ENCODE peak calls at places on chromosomes 16 and 17, in eight cellular contexts. E is stimulated activated CD4-positive, alpha-beta T cell treated with anti-CD3 and anti-CD28 coated beads, Interleukin-2, amount 100 ng/mL, for 48 hours; M is Daoy; K is EH; Q is AG20443; D is HS-27A; T is IMR-90; A is omental fat pad. U is an unnamed sample.

GRCh38 chr16:84056933-84057332 is 14.3 kb upstream of the SLC38A8 start:
- DNase-seq in E (no peak), M (no peak), K (no peak), Q (no peak), D (no peak), T (no peak), A (no peak), U (no peak)

GRCh38 chr17:32503251-32504165 is 16.7 kb downstream of the CDK5R1 start:
- DNase-seq in E (no peak), M (no peak), K (peak; percentile 49), Q (no peak), D (no peak), T (no peak), A (no peak), U (no peak)

GRCh38 chr17:57924677-57925076 is 30.5 kb downstream of the CUEDC1 start:
- DNase-seq in E (no peak), M (no peak), K (no peak), Q (no peak), D (no peak), T (no peak), A (no peak), U (no peak)

GRCh38 chr17:14340968-14341412 is 40.1 kb downstream of the HS3ST3B1 start:
- DNase-seq in E (no peak), M (peak; percentile 43), K (no peak), Q (no peak), D (no peak), T (no peak), A (no peak), U (no peak)

GRCh38 chr16:88196471-88197400 is 186.0 kb upstream of the ZNF469 start:
- DNase-seq in E (no peak), M (no peak), K (no peak), Q (no peak), D (no peak), T (no peak), A (no peak), U (no peak)

GRCh38 chr17:81304196-81305015 is 9.3 kb upstream of the SLC38A10 start:
- DNase-seq in E (no peak), M (no peak), K (no peak), Q (no peak), D (no peak), T (no peak), A (no peak), U (no peak)

GRCh38 chr17:61467416-61468262 is 15.4 kb downstream of the TBX4 start:
- DNase-seq in E (no peak), M (peak; percentile 56), K (peak; percentile 74), Q (peak; percentile 64), D (no peak), T (peak; percentile 52), A (no peak), U (peak; percentile 2)

GRCh38 chr17:39863918-39864746 is at the start of gene IKZF3:
- DNase-seq in E (peak; percentile 76), M (peak; percentile 75), K (peak; percentile 9), Q (peak; percentile 52), D (peak; percentile 7), T (peak; percentile 18), A (peak; percentile 24), U (no peak)

GRCh38 chr16:48361012-48361411 is 24.2 kb downstream of the SIAH1 start:
- DNase-seq in E (no peak), M (no peak), K (no peak), Q (no peak), D (no peak), T (no peak), A (no peak), U (no peak)

GRCh38 chr17:44467108-44467507 is 36.1 kb downstream of the GPATCH8 start:
- DNase-seq in E (no peak), M (no peak), K (no peak), Q (no peak), D (no peak), T (no peak), A (no peak), U (no peak)

GRCh38 chr17:21418446-21419298 is 42.5 kb downstream of the KCNJ12 start:
- DNase-seq in E (no peak), M (no peak), K (no peak), Q (no peak), D (no peak), T (no peak), A (no peak), U (no peak)

GRCh38 chr17:79326814-79327213 is 252.2 kb downstream of the ENGASE start:
- DNase-seq in E (no peak), M (no peak), K (no peak), Q (no peak), D (no peak), T (no peak), A (no peak), U (no peak)

GRCh38 chr17:74417178-74418045 is 14.5 kb upstream of the GPRC5C start:
- DNase-seq in E (no peak), M (peak; percentile 85), K (no peak), Q (peak; percentile 51), D (no peak), T (no peak), A (no peak), U (no peak)

GRCh38 chr16:1193825-1194581 is 31.1 kb downstream of the TPSG1 start:
- DNase-seq in E (no peak), M (no peak), K (no peak), Q (no peak), D (no peak), T (no peak), A (no peak), U (no peak)

GRCh38 chr17:53628011-53628410 is 194.7 kb upstream of the KIF2B start:
- DNase-seq in E (no peak), M (no peak), K (peak; percentile 57), Q (no peak), D (peak; percentile 47), T (peak; percentile 61), A (no peak), U (peak; percentile 34)

U was measured in retinal pigment epithelial cell.